ENCODE peak calls at places on chromosomes 5 and 9, in five cellular contexts. X, F, P, M and G are unnamed samples.

GRCh38 chr5:93477791-93478190 is 103.2 kb downstream of the NR2F1-AS1 start:
- DNase-seq in X (no peak), F (no peak), P (no peak), M (no peak), G (no peak)

GRCh38 chr5:32264954-32265572 is 47.7 kb downstream of the MTMR12 start:
- DNase-seq in X (no peak), F (no peak), P (no peak), M (no peak), G (no peak)

GRCh38 chr5:159135896-159136531 is 36.3 kb upstream of the EBF1 start:
- DNase-seq in X (no peak), F (peak), P (peak), M (no peak), G (no peak)

GRCh38 chr9:135701067-135701967 is 668 bp upstream of the KCNT1 start:
- DNase-seq in X (no peak), F (no peak), P (peak), M (no peak), G (no peak)

GRCh38 chr5:53425598-53426516 is 54.6 kb upstream of the FST start:
- DNase-seq in X (peak), F (no peak), P (peak), M (no peak), G (no peak)

GRCh38 chr5:154866841-154867240 is 8.4 kb downstream of the CNOT8 start:
- DNase-seq in X (no peak), F (no peak), P (no peak), M (no peak), G (no peak)

GRCh38 chr9:99748690-99749089 is 73.0 kb upstream of the NR4A3 start:
- DNase-seq in X (no peak), F (no peak), P (no peak), M (no peak), G (no peak)

GRCh38 chr5:78549043-78549442 is 99.5 kb downstream of the LHFPL2 start:
- DNase-seq in X (no peak), F (no peak), P (no peak), M (no peak), G (no peak)

GRCh38 chr9:113581865-113582697 is 118.6 kb downstream of the RGS3 start:
- DNase-seq in X (peak), F (peak), P (no peak), M (no peak), G (peak)

GRCh38 chr9:118268046-118268445 is 563.8 kb downstream of the TLR4 start:
- DNase-seq in X (no peak), F (no peak), P (no peak), M (no peak), G (no peak)

GRCh38 chr5:111394580-111394979 is 117.8 kb downstream of the STARD4 start:
- DNase-seq in X (no peak), F (peak), P (no peak), M (no peak), G (no peak)

GRCh38 chr9:137199411-137200121 is 975 bp downstream of the TPRN start:
- DNase-seq in X (no peak), F (no peak), P (peak), M (no peak), G (no peak)

GRCh38 chr5:73770601-73771025 is 144.6 kb downstream of the ARHGEF28 start:
- DNase-seq in X (no peak), F (no peak), P (no peak), M (no peak), G (no peak)

GRCh38 chr5:157708866-157709265 is 22.4 kb upstream of the THG1L start:
- DNase-seq in X (no peak), F (no peak), P (no peak), M (no peak), G (no peak)

GRCh38 chr5:180670586-180671359 is 21.4 kb upstream of the FLT4 start:
- DNase-seq in X (no peak), F (peak), P (peak), M (no peak), G (peak)

GRCh38 chr5:54534306-54534705 is 16.7 kb downstream of the SNX18 start:
- DNase-seq in X (no peak), F (no peak), P (no peak), M (no peak), G (no peak)

GRCh38 chr5:74648835-74649286 is 8.3 kb upstream of the ENC1 start:
- DNase-seq in X (no peak), F (no peak), P (peak), M (no peak), G (no peak)

DNA sequence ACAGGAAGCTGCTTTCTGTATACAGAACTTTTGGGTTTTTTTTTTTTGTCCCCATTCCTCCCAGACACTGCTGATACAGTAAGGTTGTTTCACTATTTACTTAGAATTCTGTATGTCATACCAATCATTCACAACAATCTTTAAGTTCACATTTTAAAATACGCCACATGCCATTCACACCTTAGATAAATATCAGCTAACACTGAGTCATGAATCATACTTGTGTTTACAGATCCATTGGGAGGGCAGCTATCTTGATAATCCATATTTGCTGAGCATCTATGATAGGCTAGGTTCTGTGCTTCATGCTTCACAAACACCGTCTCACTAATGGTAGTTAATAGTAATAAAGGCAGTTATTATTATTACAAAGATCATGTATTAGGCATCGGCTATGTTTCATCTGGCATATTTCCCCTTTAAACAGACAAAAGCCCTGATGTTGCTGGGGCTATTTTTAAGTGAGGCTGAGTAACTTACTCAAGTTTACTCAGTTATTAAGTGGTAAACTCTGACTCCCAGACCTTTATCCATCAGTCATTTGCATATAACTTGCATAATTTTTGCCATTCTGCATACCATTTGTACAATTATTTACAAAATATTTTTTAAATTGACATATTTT is 152.2 kb upstream of the HMHB1 start:
- DNase-seq in X (no peak), F (no peak), P (no peak), M (no peak), G (no peak)
- TF ChIP-seq CTCF in X (no peak), F (no peak), P (no peak), M (no peak), G (no peak)

GRCh38 chr5:94523018-94523417 is 95.4 kb downstream of the KIAA0825 start:
- DNase-seq in X (no peak), F (no peak), P (no peak), M (no peak), G (no peak)

GRCh38 chr5:94522099-94522498 is 96.3 kb downstream of the KIAA0825 start:
- DNase-seq in X (no peak), F (peak), P (no peak), M (no peak), G (no peak)

GRCh38 chr5:94526708-94527107 is 91.7 kb downstream of the KIAA0825 start:
- DNase-seq in X (no peak), F (no peak), P (no peak), M (no peak), G (no peak)

DNA sequence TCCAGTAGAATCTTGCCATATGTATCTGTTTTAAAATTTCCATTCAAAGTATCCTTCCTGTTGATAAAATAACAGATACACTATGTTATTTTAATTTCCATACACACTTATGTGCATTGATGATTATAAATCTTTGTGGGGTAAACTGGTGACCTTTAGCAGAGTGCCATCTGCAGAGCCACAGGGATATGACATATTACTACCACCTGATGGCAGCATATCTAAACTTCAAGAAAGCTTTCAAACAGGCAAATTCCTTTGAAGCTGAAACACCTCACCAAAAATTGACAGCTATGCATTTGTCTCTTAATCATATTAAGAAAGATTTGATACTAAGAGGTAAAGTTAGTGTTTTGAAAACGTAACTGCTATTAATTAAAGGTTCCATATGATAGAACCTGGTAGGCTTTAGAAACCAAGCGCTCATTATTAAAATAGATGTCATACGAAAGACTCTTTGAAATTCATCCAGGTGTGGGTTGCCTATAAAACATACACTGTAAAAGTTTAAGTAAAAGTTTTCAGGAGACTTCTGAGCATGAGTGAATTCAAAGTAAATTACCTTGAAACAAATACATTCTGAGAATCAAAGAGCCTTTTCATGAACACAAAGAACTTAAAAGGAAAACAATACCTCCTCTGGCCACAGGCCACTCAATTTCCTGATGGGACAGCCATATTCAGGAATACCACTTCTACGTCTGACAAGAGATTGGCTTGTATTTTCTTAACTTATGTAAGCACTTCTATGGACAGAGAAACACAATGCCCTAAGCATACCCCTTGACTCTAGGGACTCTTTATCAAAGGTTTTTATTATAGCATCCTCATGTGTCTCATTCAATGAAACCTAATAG is 93.3 kb downstream of the KIAA0825 start:
- DNase-seq in X (no peak), F (peak), P (peak), M (no peak), G (no peak)
- TF ChIP-seq CTCF in X (peak), F (peak), P (peak), M (no peak), G (peak)

GRCh38 chr5:139368613-139369012 is 14.5 kb downstream of the SLC23A1 start:
- DNase-seq in X (no peak), F (no peak), P (no peak), M (no peak), G (no peak)
- TF ChIP-seq CTCF in X (no peak), F (peak), P (peak), M (no peak), G (no peak)

GRCh38 chr9:18396102-18396728 is 77.7 kb upstream of the ADAMTSL1 start:
- DNase-seq in X (no peak), F (peak), P (no peak), M (no peak), G (no peak)
- TF ChIP-seq CTCF in X (peak), F (peak), P (peak), M (no peak), G (no peak)

GRCh38 chr5:134787692-134788091 is 29.1 kb downstream of the DDX46 start:
- DNase-seq in X (no peak), F (no peak), P (no peak), M (no peak), G (no peak)

GRCh38 chr5:134784946-134785620 is 26.5 kb downstream of the DDX46 start:
- DNase-seq in X (no peak), F (no peak), P (no peak), M (no peak), G (no peak)

GRCh38 chr5:134784241-134784920 is 25.8 kb downstream of the DDX46 start:
- DNase-seq in X (no peak), F (no peak), P (no peak), M (no peak), G (no peak)
- TF ChIP-seq CTCF in X (peak), F (peak), P (no peak), M (no peak), G (no peak)

GRCh38 chr5:170774831-170775230 is 8.7 kb upstream of the GABRP start:
- DNase-seq in X (no peak), F (no peak), P (no peak), M (no peak), G (no peak)
- TF ChIP-seq CTCF in X (no peak), F (no peak), P (no peak), M (no peak), G (no peak)